ENCODE peak calls at places on chromosomes 11 and 22, in ten cellular contexts. One of them, this sample, is unnamed.

GRCh38 chr22:35582861-35583670 is 34.1 kb downstream of the MB start:
- DNase-seq in lung: peak; percentile 62
- DNase-seq in IMR-90: peak; percentile 65
- DNase-seq in suprapubic skin: no peak
- DNase-seq in BJ: no peak
- DNase-seq in brain microvascular endothelial cell: peak; percentile 35
- DNase-seq in A549: peak; percentile 86
- DNase-seq in cardiac fibroblast: peak; percentile 74
- DNase-seq in spleen: peak; percentile 84
- DNase-seq in AG04449: no peak
- DNase-seq in this sample: peak; percentile 79

GRCh38 chr11:73969991-73970800 is 12.4 kb downstream of the UCP2 start:
- DNase-seq in lung: no peak
- DNase-seq in IMR-90: no peak
- DNase-seq in suprapubic skin: no peak
- DNase-seq in BJ: no peak
- DNase-seq in brain microvascular endothelial cell: no peak
- DNase-seq in A549: no peak
- DNase-seq in cardiac fibroblast: no peak
- DNase-seq in spleen: peak; percentile 83
- DNase-seq in AG04449: no peak
- DNase-seq in this sample: no peak

GRCh38 chr22:23520875-23521441 is 59.1 kb downstream of the IGLL1 start:
- DNase-seq in lung: no peak
- DNase-seq in IMR-90: peak; percentile 29
- DNase-seq in suprapubic skin: no peak
- DNase-seq in BJ: no peak
- DNase-seq in brain microvascular endothelial cell: peak; percentile 17
- DNase-seq in A549: peak; percentile 15
- DNase-seq in cardiac fibroblast: peak; percentile 14
- DNase-seq in spleen: peak; percentile 69
- DNase-seq in AG04449: no peak
- DNase-seq in this sample: peak; percentile 6

GRCh38 chr11:17375547-17375946 is 12.9 kb downstream of the KCNJ11 start:
- DNase-seq in lung: no peak
- DNase-seq in IMR-90: no peak
- DNase-seq in suprapubic skin: no peak
- DNase-seq in BJ: no peak
- DNase-seq in brain microvascular endothelial cell: no peak
- DNase-seq in A549: no peak
- DNase-seq in cardiac fibroblast: no peak
- DNase-seq in spleen: no peak
- DNase-seq in AG04449: no peak
- DNase-seq in this sample: no peak

GRCh38 chr11:116882386-116882785 is 45.0 kb upstream of the APOA1 start:
- DNase-seq in lung: no peak
- DNase-seq in IMR-90: peak; percentile 93
- DNase-seq in suprapubic skin: no peak
- DNase-seq in BJ: peak; percentile 77
- DNase-seq in brain microvascular endothelial cell: peak; percentile 40
- DNase-seq in A549: no peak
- DNase-seq in cardiac fibroblast: peak; percentile 72
- DNase-seq in spleen: no peak
- DNase-seq in AG04449: no peak
- DNase-seq in this sample: peak; percentile 94

GRCh38 chr11:33574366-33574765 is 126.3 kb downstream of the C11orf91 start:
- DNase-seq in lung: no peak
- DNase-seq in IMR-90: no peak
- DNase-seq in suprapubic skin: no peak
- DNase-seq in BJ: no peak
- DNase-seq in brain microvascular endothelial cell: no peak
- DNase-seq in A549: no peak
- DNase-seq in cardiac fibroblast: no peak
- DNase-seq in spleen: no peak
- DNase-seq in AG04449: no peak
- DNase-seq in this sample: peak; percentile 52

GRCh38 chr11:105960252-105961245 is 61.5 kb downstream of the MSANTD4 start:
- DNase-seq in lung: no peak
- DNase-seq in IMR-90: no peak
- DNase-seq in suprapubic skin: no peak
- DNase-seq in BJ: no peak
- DNase-seq in brain microvascular endothelial cell: no peak
- DNase-seq in A549: no peak
- DNase-seq in cardiac fibroblast: no peak
- DNase-seq in spleen: no peak
- DNase-seq in AG04449: no peak
- DNase-seq in this sample: no peak

GRCh38 chr11:135075740-135076139 is 663.7 kb upstream of the B3GAT1 start:
- DNase-seq in lung: no peak
- DNase-seq in IMR-90: peak; percentile 5
- DNase-seq in suprapubic skin: no peak
- DNase-seq in BJ: no peak
- DNase-seq in brain microvascular endothelial cell: peak; percentile 59
- DNase-seq in A549: no peak
- DNase-seq in cardiac fibroblast: peak; percentile 66
- DNase-seq in spleen: peak; percentile 81
- DNase-seq in AG04449: no peak
- DNase-seq in this sample: no peak

GRCh38 chr11:58637367-58637766 is 14.9 kb downstream of the CNTF start:
- DNase-seq in lung: no peak
- DNase-seq in IMR-90: no peak
- DNase-seq in suprapubic skin: no peak
- DNase-seq in BJ: no peak
- DNase-seq in brain microvascular endothelial cell: no peak
- DNase-seq in A549: no peak
- DNase-seq in cardiac fibroblast: no peak
- DNase-seq in spleen: no peak
- DNase-seq in AG04449: no peak
- DNase-seq in this sample: no peak

GRCh38 chr11:15826826-15827225 is 529.5 kb downstream of the SOX6 start:
- DNase-seq in lung: peak; percentile 32
- DNase-seq in IMR-90: no peak
- DNase-seq in suprapubic skin: no peak
- DNase-seq in BJ: no peak
- DNase-seq in brain microvascular endothelial cell: peak; percentile 17
- DNase-seq in A549: peak; percentile 25
- DNase-seq in cardiac fibroblast: peak; percentile 33
- DNase-seq in spleen: no peak
- DNase-seq in AG04449: no peak
- DNase-seq in this sample: no peak

GRCh38 chr11:87036756-87037449 is 831 bp upstream of the TMEM135 start:
- DNase-seq in lung: no peak
- DNase-seq in IMR-90: no peak
- DNase-seq in suprapubic skin: no peak
- DNase-seq in BJ: no peak
- DNase-seq in brain microvascular endothelial cell: no peak
- DNase-seq in A549: no peak
- DNase-seq in cardiac fibroblast: no peak
- DNase-seq in spleen: no peak
- DNase-seq in AG04449: no peak
- DNase-seq in this sample: no peak

GRCh38 chr11:87122852-87123251 is 85.1 kb downstream of the TMEM135 start:
- DNase-seq in lung: no peak
- DNase-seq in IMR-90: no peak
- DNase-seq in suprapubic skin: no peak
- DNase-seq in BJ: no peak
- DNase-seq in brain microvascular endothelial cell: no peak
- DNase-seq in A549: no peak
- DNase-seq in cardiac fibroblast: no peak
- DNase-seq in spleen: no peak
- DNase-seq in AG04449: no peak
- DNase-seq in this sample: no peak

GRCh38 chr11:60500276-60500935 is 7.8 kb downstream of the MS4A12 start:
- DNase-seq in lung: no peak
- DNase-seq in IMR-90: no peak
- DNase-seq in suprapubic skin: no peak
- DNase-seq in BJ: peak; percentile 3
- DNase-seq in brain microvascular endothelial cell: peak; percentile 32
- DNase-seq in A549: no peak
- DNase-seq in cardiac fibroblast: peak; percentile 18
- DNase-seq in spleen: no peak
- DNase-seq in AG04449: no peak
- DNase-seq in this sample: no peak

GRCh38 chr11:119316729-119317591 is at the start of gene MCAM:
- DNase-seq in lung: no peak
- DNase-seq in IMR-90: peak; percentile 48
- DNase-seq in suprapubic skin: peak; percentile 78
- DNase-seq in BJ: no peak
- DNase-seq in brain microvascular endothelial cell: no peak
- DNase-seq in A549: no peak
- DNase-seq in cardiac fibroblast: no peak
- DNase-seq in spleen: no peak
- DNase-seq in AG04449: no peak
- DNase-seq in this sample: peak; percentile 54
- H3K4me3 ChIP-seq in lung: peak within 1 kb of the TSS; percentile 69
- H3K4me3 ChIP-seq in IMR-90: peak within 1 kb of the TSS; percentile 87
- H3K4me3 ChIP-seq in suprapubic skin: peak within 1 kb of the TSS; percentile 53
- H3K4me3 ChIP-seq in BJ: peak within 1 kb of the TSS; percentile 48
- H3K4me3 ChIP-seq in brain microvascular endothelial cell: peak within 1 kb of the TSS; percentile 62
- H3K4me3 ChIP-seq in A549: peak within 1 kb of the TSS; percentile 47
- H3K4me3 ChIP-seq in cardiac fibroblast: peak within 1 kb of the TSS; percentile 58
- H3K4me3 ChIP-seq in spleen: peak within 1 kb of the TSS; percentile 41
- H3K4me3 ChIP-seq in AG04449: peak within 1 kb of the TSS; percentile 73
- H3K4me3 ChIP-seq in this sample: peak within 1 kb of the TSS; percentile 55

GRCh38 chr11:78415338-78415737 is 2.3 kb downstream of the GAB2 start:
- DNase-seq in lung: no peak
- DNase-seq in IMR-90: no peak
- DNase-seq in suprapubic skin: no peak
- DNase-seq in BJ: no peak
- DNase-seq in brain microvascular endothelial cell: no peak
- DNase-seq in A549: no peak
- DNase-seq in cardiac fibroblast: no peak
- DNase-seq in spleen: no peak
- DNase-seq in AG04449: no peak
- DNase-seq in this sample: no peak
- TF ChIP-seq CTCF in lung: no peak
- TF ChIP-seq CTCF in IMR-90: no peak
- TF ChIP-seq CTCF in suprapubic skin: no peak
- TF ChIP-seq CTCF in BJ: no peak
- TF ChIP-seq CTCF in brain microvascular endothelial cell: no peak
- TF ChIP-seq CTCF in A549: no peak
- TF ChIP-seq CTCF in cardiac fibroblast: no peak
- TF ChIP-seq CTCF in spleen: no peak
- TF ChIP-seq CTCF in AG04449: no peak
- TF ChIP-seq CTCF in this sample: no peak

DNA sequence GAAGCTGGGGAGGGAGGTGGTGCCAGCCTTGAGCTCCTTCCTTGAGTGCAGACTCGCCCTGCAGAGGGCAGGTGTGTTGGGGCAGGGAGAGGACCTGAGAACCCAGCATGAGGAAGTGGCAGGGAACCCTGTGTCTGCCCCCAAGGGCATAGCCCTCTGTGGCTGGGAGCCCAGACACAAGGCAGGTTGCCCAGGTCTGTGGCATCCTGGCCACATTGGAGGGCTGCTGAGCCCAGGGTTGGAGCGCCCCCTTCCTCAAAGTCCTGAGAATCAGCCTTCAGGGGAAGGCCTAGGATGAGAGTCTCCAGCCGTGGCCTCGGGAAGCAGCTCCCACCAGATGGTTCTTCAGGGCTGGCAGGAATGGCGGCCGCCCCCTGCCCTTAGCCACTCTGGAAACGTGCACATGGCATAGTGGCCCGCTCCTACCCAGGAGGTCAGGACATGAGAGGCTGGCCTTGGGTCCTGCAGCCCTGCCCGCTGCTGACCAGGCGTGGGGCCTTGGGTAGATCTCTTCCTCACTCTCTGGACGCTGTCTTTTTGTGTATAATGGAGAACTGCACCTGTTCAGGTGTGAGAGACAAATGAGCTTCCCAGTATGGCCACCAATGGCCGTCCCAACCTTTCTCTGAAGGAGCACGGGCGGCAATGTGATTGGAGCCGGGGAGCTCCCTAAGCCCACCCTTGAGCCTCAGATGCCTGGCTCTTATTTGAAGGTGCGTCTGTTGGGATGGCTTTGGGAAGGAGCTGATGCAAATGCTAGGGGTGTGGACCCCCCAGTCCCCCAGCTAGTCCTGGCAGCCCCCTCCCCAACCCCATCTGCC is 4.5 kb upstream of the CDC42BPG start:
- DNase-seq in lung: no peak
- DNase-seq in IMR-90: no peak
- DNase-seq in suprapubic skin: no peak
- DNase-seq in BJ: no peak
- DNase-seq in brain microvascular endothelial cell: no peak
- DNase-seq in A549: no peak
- DNase-seq in cardiac fibroblast: no peak
- DNase-seq in spleen: peak; percentile 92
- DNase-seq in AG04449: no peak
- DNase-seq in this sample: no peak
- H3K4me3 ChIP-seq in lung: no peak overlapping the region
- H3K4me3 ChIP-seq in IMR-90: no peak overlapping the region
- H3K4me3 ChIP-seq in suprapubic skin: no peak overlapping the region
- H3K4me3 ChIP-seq in BJ: no peak overlapping the region
- H3K4me3 ChIP-seq in brain microvascular endothelial cell: no peak overlapping the region
- H3K4me3 ChIP-seq in A549: no peak overlapping the region
- H3K4me3 ChIP-seq in cardiac fibroblast: no peak overlapping the region
- H3K4me3 ChIP-seq in spleen: no peak overlapping the region
- H3K4me3 ChIP-seq in AG04449: no peak overlapping the region
- H3K4me3 ChIP-seq in this sample: no peak overlapping the region

DNA sequence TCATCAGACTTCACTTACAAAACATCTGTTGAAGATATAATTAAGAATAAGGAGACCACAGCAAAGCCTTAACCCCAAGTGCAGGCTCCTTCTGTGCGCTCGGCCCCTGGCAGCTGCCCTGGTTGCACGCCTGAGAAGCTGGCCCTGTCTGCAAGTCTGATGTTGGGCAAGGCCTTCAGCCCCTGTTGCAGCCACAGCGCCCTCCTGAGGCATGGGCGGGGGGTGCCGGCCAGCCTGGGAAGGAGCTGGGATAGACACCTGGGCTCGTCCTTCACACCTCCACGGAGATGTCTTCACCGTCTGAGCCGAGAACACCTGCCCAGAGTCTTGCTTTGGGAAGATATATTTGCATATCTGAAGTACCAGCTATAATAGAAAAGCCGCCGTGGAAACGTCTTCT is 104.1 kb downstream of the MPPED1 start:
- DNase-seq in lung: no peak
- DNase-seq in IMR-90: no peak
- DNase-seq in suprapubic skin: no peak
- DNase-seq in BJ: no peak
- DNase-seq in brain microvascular endothelial cell: no peak
- DNase-seq in A549: no peak
- DNase-seq in cardiac fibroblast: no peak
- DNase-seq in spleen: no peak
- DNase-seq in AG04449: no peak
- DNase-seq in this sample: no peak
- TF ChIP-seq CTCF in lung: no peak
- TF ChIP-seq CTCF in IMR-90: no peak
- TF ChIP-seq CTCF in suprapubic skin: no peak
- TF ChIP-seq CTCF in BJ: no peak
- TF ChIP-seq CTCF in brain microvascular endothelial cell: no peak
- TF ChIP-seq CTCF in A549: no peak
- TF ChIP-seq CTCF in cardiac fibroblast: no peak
- TF ChIP-seq CTCF in spleen: no peak
- TF ChIP-seq CTCF in AG04449: no peak
- TF ChIP-seq CTCF in this sample: no peak

GRCh38 chr11:11976476-11977187 is 31.8 kb downstream of the DKK3 start:
- DNase-seq in lung: no peak
- DNase-seq in IMR-90: no peak
- DNase-seq in suprapubic skin: no peak
- DNase-seq in BJ: no peak
- DNase-seq in brain microvascular endothelial cell: no peak
- DNase-seq in A549: no peak
- DNase-seq in cardiac fibroblast: no peak
- DNase-seq in spleen: no peak
- DNase-seq in AG04449: no peak
- DNase-seq in this sample: no peak
- H3K4me3 ChIP-seq in lung: no peak overlapping the region
- H3K4me3 ChIP-seq in IMR-90: no peak overlapping the region
- H3K4me3 ChIP-seq in suprapubic skin: no peak overlapping the region
- H3K4me3 ChIP-seq in BJ: no peak overlapping the region
- H3K4me3 ChIP-seq in brain microvascular endothelial cell: no peak overlapping the region
- H3K4me3 ChIP-seq in A549: peak overlapping the region; percentile 14
- H3K4me3 ChIP-seq in cardiac fibroblast: no peak overlapping the region
- H3K4me3 ChIP-seq in spleen: no peak overlapping the region
- H3K4me3 ChIP-seq in AG04449: no peak overlapping the region
- H3K4me3 ChIP-seq in this sample: no peak overlapping the region

This sample was measured in foreskin fibroblast.